ENCODE peak calls at places on chromosome 15, in four cellular contexts. U is heart right ventricle, O is uterus, R is psoas muscle. Y is an unnamed sample.

GRCh38 chr15:32849769-32850668 is 132.2 kb downstream of the GREM1 start:
- DNase-seq in U (no peak), O (no peak), R (no peak), Y (peak)

GRCh38 chr15:31365655-31366127 is 39.1 kb downstream of the KLF13 start:
- DNase-seq in U (peak), O (peak), R (peak), Y (peak)

GRCh38 chr15:68303560-68304436 is 26.3 kb downstream of the FEM1B start:
- DNase-seq in U (peak), O (peak), R (no peak), Y (peak)

GRCh38 chr15:46120713-46121112 is 485.9 kb downstream of the SQOR start:
- DNase-seq in U (no peak), O (no peak), R (no peak), Y (no peak)

GRCh38 chr15:83475551-83475950 is 28.4 kb downstream of the SH3GL3 start:
- DNase-seq in U (no peak), O (no peak), R (no peak), Y (peak)

GRCh38 chr15:89129123-89129815 is 41.0 kb downstream of the ABHD2 start:
- DNase-seq in U (no peak), O (peak), R (peak), Y (peak)

GRCh38 chr15:88918738-88919137 is 5.6 kb upstream of the MFGE8 start:
- DNase-seq in U (peak), O (peak), R (peak), Y (peak)

GRCh38 chr15:57032338-57032737 is 113.9 kb downstream of the TCF12 start:
- DNase-seq in U (no peak), O (no peak), R (no peak), Y (no peak)

GRCh38 chr15:100572362-100572983 is 29.5 kb downstream of the LINS1 start:
- DNase-seq in U (no peak), O (no peak), R (no peak), Y (peak)

GRCh38 chr15:56805466-56806146 is 72.3 kb upstream of the ZNF280D start:
- DNase-seq in U (peak), O (peak), R (no peak), Y (peak)

GRCh38 chr15:81338422-81339007 is 14.6 kb upstream of the STARD5 start:
- DNase-seq in U (peak), O (peak), R (peak), Y (peak)

GRCh38 chr15:33131880-33132279 is 62.6 kb downstream of the FMN1 start:
- DNase-seq in U (no peak), O (no peak), R (no peak), Y (peak)

GRCh38 chr15:52498700-52499099 is 30.0 kb downstream of the MYO5A start:
- DNase-seq in U (no peak), O (no peak), R (no peak), Y (no peak)

GRCh38 chr15:25864966-25865365 is 1.8 kb upstream of the ATP10A start:
- DNase-seq in U (no peak), O (no peak), R (no peak), Y (peak)

GRCh38 chr15:23035964-23036566 is 3.3 kb downstream of the TUBGCP5 start:
- DNase-seq in U (peak), O (no peak), R (no peak), Y (peak)

GRCh38 chr15:27847775-27848710 is 251.1 kb downstream of the OCA2 start:
- DNase-seq in U (no peak), O (no peak), R (peak), Y (no peak)

GRCh38 chr15:52247032-52247431 is 48.6 kb downstream of the MYO5C start:
- DNase-seq in U (no peak), O (no peak), R (no peak), Y (peak)

GRCh38 chr15:51108933-51109550 is 14.3 kb upstream of the TNFAIP8L3 start:
- DNase-seq in U (no peak), O (peak), R (no peak), Y (peak)

GRCh38 chr15:82663186-82663600 is 16.0 kb upstream of the CPEB1 start:
- DNase-seq in U (peak), O (no peak), R (peak), Y (peak)

GRCh38 chr15:94381384-94381783 is 150.0 kb downstream of the MCTP2 start:
- DNase-seq in U (no peak), O (no peak), R (no peak), Y (no peak)

GRCh38 chr15:20358066-20358780 is 183.4 kb downstream of the GOLGA6L6 start:
- DNase-seq in U (peak), O (no peak), R (peak), Y (no peak)

GRCh38 chr15:52657338-52657737 is 21.9 kb downstream of the ATOSA start:
- DNase-seq in U (no peak), O (no peak), R (no peak), Y (peak)

DNA sequence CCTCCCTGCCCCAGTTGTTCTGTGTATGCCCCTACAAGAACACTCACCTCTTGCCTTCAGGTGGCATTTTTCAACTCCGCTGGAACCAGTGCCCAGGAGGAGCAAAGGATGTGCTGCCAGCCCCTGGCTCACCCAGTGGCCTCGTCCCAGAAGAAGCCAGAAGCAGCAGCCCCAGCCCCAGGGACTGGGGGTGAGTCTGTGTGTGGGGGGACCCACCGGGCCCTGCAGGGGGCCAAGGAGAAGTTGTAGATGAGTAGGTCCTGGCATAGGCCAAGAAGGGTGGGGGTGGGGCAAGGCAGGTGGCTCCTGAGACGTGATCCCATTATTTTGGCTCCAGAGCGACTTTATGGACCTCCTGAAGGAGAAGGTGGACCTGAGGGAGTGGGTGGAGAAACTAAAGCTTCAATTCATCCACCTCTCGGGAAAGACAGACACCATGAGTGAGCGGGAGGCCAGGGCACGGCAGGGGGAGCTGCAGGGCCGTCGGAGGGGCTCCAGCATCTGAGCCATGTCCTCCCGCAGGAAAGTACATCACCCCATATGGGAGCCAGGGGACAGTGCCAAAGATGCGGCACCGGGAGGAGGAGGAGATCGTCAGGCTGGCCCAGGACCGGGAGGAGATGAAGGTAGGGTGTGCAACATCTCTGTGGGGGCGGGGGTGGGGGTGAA is 29.3 kb downstream of the NGRN start:
- DNase-seq in U (no peak), O (peak), R (no peak), Y (no peak)
- TF ChIP-seq CTCF in U (no peak), O (peak), R (no peak), Y (no peak)

DNA sequence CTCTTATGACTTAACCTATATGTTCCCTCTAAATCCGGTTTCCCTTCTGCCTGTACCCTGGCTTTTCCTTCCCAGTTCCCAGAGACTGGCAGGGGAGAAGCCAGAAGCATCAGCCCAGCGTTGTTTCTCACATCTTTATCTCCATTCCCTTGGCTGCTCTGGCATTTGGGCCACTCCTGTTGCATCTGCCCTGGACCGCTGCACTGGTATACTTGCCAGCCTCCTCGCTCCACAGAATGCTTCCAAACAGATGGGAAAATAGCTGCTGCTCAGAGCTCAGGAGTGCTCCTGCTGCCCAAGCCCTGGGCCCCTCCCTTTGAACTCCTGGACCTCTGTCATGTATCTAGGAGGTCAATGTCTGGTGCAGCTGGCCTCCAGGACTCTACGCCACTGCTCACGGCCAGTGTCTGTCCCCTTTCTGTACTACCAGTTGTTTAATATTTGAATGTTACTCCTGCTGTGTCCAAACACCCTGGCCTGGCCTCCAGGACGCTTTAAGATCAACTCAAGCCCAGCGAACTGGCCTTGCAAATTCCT is 6.8 kb downstream of the SPINT1 start:
- DNase-seq in U (no peak), O (no peak), R (peak), Y (no peak)
- TF ChIP-seq CTCF in U (no peak), O (no peak), R (no peak), Y (no peak)

GRCh38 chr15:74799843-74800558 is 12.6 kb upstream of the LMAN1L start:
- DNase-seq in U (peak), O (peak), R (peak), Y (peak)
- TF ChIP-seq CTCF in U (peak), O (peak), R (peak), Y (peak)

GRCh38 chr15:48281674-48282073 is 49.6 kb upstream of the DUT start:
- DNase-seq in U (no peak), O (no peak), R (no peak), Y (no peak)
- TF ChIP-seq CTCF in U (no peak), O (no peak), R (no peak), Y (no peak)

GRCh38 chr15:77470227-77470626 is 49.5 kb downstream of the HMG20A start:
- DNase-seq in U (no peak), O (no peak), R (no peak), Y (no peak)
- TF ChIP-seq CTCF in U (no peak), O (no peak), R (no peak), Y (no peak)

GRCh38 chr15:39286706-39287105 is 294.2 kb upstream of the THBS1 start:
- DNase-seq in U (no peak), O (no peak), R (no peak), Y (no peak)
- TF ChIP-seq CTCF in U (no peak), O (no peak), R (no peak), Y (no peak)

Y was measured in fibroblast of mammary gland.